ENCODE peak calls at places on chromosomes 11 and 22, in six cellular contexts. X is IMR-90, N is breast epithelium, K is right lobe of liver, T is tibial nerve, R is GM23338. V is an unnamed sample.

GRCh38 chr11:67277231-67277961 is 11.1 kb downstream of the GRK2 start:
- DNase-seq in T (peak; percentile 86), R (peak; percentile 82), N (peak; percentile 85), K (peak; percentile 90), X (peak; percentile 64), V (peak; percentile 76)

GRCh38 chr11:5380740-5381342 is 2.8 kb upstream of the OR51M1 start:
- DNase-seq in X (peak; percentile 77), N (peak; percentile 49), T (no peak), R (peak; percentile 89), K (no peak), V (peak; percentile 83)

GRCh38 chr11:117716652-117717440 is 80.2 kb downstream of the DSCAML1 start:
- DNase-seq in N (no peak), K (no peak), R (no peak), X (no peak), T (no peak), V (no peak)

GRCh38 chr11:78418584-78419211 is 1.1 kb upstream of the GAB2 start:
- DNase-seq in N (no peak), X (peak; percentile 27), R (no peak), T (no peak), K (no peak), V (no peak)

GRCh38 chr11:103940542-103940941 is 95.9 kb upstream of the DDI1 start:
- DNase-seq in K (no peak), X (peak; percentile 65), R (no peak), N (no peak), T (no peak), V (no peak)

GRCh38 chr11:15590131-15590530 is 475.4 kb downstream of the INSC start:
- DNase-seq in R (no peak), X (peak; percentile 2), N (no peak), T (no peak), K (no peak), V (peak; percentile 2)

GRCh38 chr11:11611381-11611780 is 10.4 kb downstream of the GALNT18 start:
- DNase-seq in K (no peak), X (no peak), N (no peak), R (no peak), T (no peak), V (no peak)

GRCh38 chr11:96238563-96239166 is 104.3 kb downstream of the MAML2 start:
- DNase-seq in T (no peak), N (no peak), R (no peak), K (no peak), X (peak; percentile 72), V (no peak)

GRCh38 chr11:113504586-113504985 is 29.4 kb upstream of the DRD2 start:
- DNase-seq in T (no peak), N (no peak), X (no peak), R (no peak), K (no peak), V (no peak)

GRCh38 chr11:64885367-64886286 is 7.2 kb upstream of the EHD1 start:
- DNase-seq in N (no peak), T (no peak), K (no peak), R (no peak), X (peak; percentile 94), V (peak; percentile 82)

GRCh38 chr11:116072776-116073175 is 568.6 kb upstream of the CADM1 start:
- DNase-seq in N (no peak), R (peak; percentile 73), T (no peak), X (no peak), K (no peak), V (no peak)

GRCh38 chr11:3139086-3139440 is 26.0 kb downstream of the OSBPL5 start:
- DNase-seq in N (no peak), T (no peak), K (peak; percentile 48), X (no peak), R (no peak), V (no peak)

GRCh38 chr22:46618667-46619066 is 1.5 kb upstream of the GRAMD4 start:
- DNase-seq in K (no peak), X (no peak), T (no peak), N (no peak), R (no peak), V (no peak)

GRCh38 chr22:49724030-49724892 is 103.4 kb downstream of the BRD1 start:
- DNase-seq in X (no peak), T (no peak), R (no peak), K (no peak), N (peak; percentile 44), V (no peak)

GRCh38 chr22:27637604-27638003 is 164.0 kb downstream of the MN1 start:
- DNase-seq in X (peak; percentile 28), T (no peak), R (no peak), K (no peak), N (no peak), V (peak; percentile 41)

GRCh38 chr11:64924910-64925284 is 408 bp downstream of the PPP2R5B start:
- DNase-seq in R (peak; percentile 68), N (no peak), X (no peak), K (peak; percentile 43), T (no peak), V (no peak)

GRCh38 chr11:131978351-131978750 is 607.9 kb downstream of the NTM start:
- DNase-seq in N (no peak), X (no peak), K (no peak), R (peak; percentile 49), T (no peak), V (no peak)

GRCh38 chr11:47305734-47306483 is 36.0 kb downstream of the MADD start:
- DNase-seq in N (peak; percentile 80), K (no peak), T (no peak), X (no peak), R (no peak), V (no peak)

GRCh38 chr11:36044636-36045035 is 100.8 kb downstream of the LDLRAD3 start:
- DNase-seq in K (no peak), N (no peak), T (no peak), R (no peak), X (no peak), V (no peak)

GRCh38 chr11:48087974-48088681 is 107.8 kb downstream of the PTPRJ start:
- DNase-seq in K (no peak), T (no peak), R (no peak), X (no peak), N (no peak), V (no peak)

GRCh38 chr11:64765841-64766682 is 6.3 kb upstream of the PYGM start:
- DNase-seq in R (peak; percentile 51), T (no peak), X (no peak), K (no peak), N (peak; percentile 49), V (no peak)

GRCh38 chr22:33606495-33606894 is 313.8 kb downstream of the LARGE1 start:
- DNase-seq in N (no peak), K (no peak), T (no peak), X (no peak), R (no peak), V (no peak)

DNA sequence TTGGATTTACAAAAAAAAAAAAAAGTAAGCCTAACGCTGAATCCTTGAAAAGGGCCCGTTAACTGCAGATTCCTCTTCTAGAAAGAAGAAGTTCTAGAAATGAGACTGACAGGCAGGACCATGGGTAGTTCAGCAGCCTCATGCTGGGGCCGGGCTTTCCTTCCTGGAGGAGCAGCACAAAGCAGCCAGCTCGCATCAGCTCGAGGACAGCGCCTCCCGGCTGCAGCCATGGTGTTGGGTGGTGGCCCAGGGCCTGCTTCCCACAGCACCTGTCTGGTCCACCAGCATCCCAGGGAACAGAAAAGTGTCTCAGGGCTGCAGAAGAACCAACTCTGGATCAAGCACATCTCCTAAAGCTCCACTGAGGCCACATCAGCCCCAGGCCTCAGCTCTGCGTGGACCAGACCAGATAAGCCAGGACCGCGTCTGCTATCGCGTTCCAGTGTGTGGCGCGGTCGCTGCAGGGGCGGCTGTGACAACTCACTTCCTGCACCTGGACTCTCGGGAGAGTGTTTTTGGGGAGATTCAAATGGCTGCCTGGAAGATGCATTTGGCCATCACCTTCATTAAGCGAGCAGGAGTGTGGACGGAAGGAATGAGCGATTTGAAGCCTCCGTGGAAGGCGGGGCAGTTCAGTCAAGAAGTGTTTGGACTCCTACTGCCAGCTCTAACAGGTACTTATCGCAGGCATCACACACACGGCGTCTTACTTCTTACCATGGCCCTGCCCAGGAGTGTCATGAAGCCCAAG is 53.5 kb downstream of the MYH9 start:
- DNase-seq in R (peak; percentile 68), N (no peak), T (no peak), X (no peak), K (no peak), V (no peak)
- TF ChIP-seq CTCF in R (peak; percentile 65), N (no peak), T (no peak), X (no peak), K (no peak), V (no peak)

DNA sequence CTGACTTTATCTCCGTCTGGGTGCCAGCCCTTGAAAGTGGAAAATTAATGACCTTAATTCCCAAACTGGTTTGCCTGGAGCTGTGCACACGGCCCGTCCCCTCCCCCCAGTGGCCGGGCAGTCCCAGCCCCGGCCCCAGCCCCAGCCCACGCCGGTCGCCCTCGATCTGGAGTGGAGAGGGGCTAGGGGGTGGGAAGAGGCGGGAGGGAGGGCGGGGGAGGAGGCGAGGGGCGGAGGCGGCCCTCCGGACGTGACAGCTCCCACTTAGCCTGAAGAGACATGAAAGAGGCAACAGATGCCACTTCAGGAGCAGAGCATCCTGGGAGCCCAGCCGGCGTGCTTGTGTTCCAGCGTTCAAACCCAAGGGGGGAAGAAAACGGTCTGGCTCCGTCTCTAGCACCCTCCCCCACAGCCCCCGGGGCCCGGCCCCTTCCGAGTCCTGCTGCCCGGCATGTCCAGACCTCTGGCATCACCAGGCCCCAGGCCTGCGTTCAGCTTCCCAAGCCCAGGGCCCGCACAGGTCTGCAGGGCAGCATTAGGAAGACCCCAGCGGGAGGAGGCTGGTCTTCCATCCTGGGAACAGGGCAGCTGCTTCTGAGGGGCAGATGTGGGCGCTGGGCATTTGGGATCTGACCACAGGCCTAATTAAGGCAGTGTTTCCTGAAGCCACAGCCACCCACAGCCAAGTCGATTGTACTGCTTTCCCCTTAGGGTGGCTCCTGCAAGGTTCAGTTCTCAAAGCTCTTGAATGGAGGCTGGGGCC is 20.0 kb upstream of the LMO1 start:
- DNase-seq in N (no peak), T (no peak), X (no peak), K (no peak), R (peak; percentile 69), V (no peak)
- H3K4me3 ChIP-seq in N (peak overlapping the region; percentile 35), T (no peak overlapping the region), X (no peak overlapping the region), K (no peak overlapping the region), R (peak overlapping the region; percentile 73), V (no peak overlapping the region)

GRCh38 chr11:32312865-32313403 is 122.4 kb downstream of the WT1 start:
- DNase-seq in R (peak; percentile 89), N (no peak), T (no peak), K (no peak), X (peak; percentile 52), V (peak; percentile 86)
- TF ChIP-seq CTCF in R (peak; percentile 69), N (peak; percentile 38), T (peak; percentile 45), K (peak; percentile 67), X (peak; percentile 53), V (peak; percentile 71)

DNA sequence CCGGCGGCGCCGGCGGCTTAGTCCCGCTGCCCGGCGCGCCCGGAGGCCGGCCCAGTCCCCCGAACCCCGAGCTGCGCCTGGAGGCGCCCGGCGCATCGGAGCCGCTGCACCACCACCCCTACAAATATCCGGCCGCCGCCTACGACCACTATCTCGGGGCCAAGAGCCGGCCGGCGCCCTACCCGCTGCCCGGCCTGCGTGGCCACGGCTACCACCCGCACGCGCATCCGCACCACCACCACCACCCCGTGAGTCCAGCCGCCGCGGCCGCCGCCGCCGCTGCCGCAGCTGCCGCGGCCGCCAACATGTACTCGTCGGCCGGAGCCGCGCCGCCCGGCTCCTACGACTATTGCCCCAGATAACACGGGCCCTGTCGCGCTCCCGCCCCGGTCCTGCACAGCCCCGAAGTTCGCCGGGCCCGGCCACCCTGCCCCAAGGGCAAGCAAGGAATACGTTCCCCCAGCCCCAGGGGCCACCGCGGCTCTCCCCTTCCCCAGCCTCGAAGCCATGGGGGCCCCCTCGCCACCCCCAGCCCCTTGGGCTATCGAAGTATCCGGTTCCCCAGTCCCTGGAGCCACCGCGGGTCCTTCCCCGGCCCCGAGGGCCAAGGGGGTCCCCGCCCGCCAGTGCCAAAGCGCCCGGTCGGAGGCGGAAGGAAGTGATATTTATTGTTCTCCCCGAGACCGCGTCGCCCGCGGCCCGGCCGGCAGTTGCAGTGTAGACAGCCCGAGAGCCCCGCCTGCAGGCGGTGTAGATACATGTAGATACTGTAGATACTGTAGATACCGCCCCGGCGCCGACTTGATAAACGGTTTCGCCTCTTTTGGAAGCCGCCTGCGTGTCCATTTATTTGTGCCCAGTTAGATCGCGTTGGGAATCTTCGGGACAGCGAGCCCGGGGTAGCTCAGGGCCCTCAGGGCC is 6.2 kb downstream of the TBX1 start:
- DNase-seq in T (no peak), X (no peak), N (no peak), K (peak; percentile 80), R (peak; percentile 86), V (no peak)
- H3K4me3 ChIP-seq in T (peak overlapping the region; percentile 7), X (peak overlapping the region; percentile 24), N (peak overlapping the region; percentile 50), K (peak overlapping the region; percentile 38), R (peak overlapping the region; percentile 48), V (no peak overlapping the region)

V was measured in fibroblast of the aortic adventitia.